ENCODE peak calls at places on chromosomes 3 and 15, in ten cellular contexts. One of them, this sample, is unnamed.

GRCh38 chr3:52231502-52232278 is 6.2 kb upstream of the TLR9 start:
- DNase-seq in stimulated activated CD4-positive, alpha-beta T cell treated with anti-CD3 and anti-CD28 coated beads, Interleukin-1b, Interleukin-23, amount 100 ng/mL, for 24 hours: peak
- DNase-seq in NCI-H1417: no peak
- DNase-seq in hypothalamus: no peak
- DNase-seq in tibial artery: no peak
- DNase-seq in upper lobe of right lung: peak
- DNase-seq in ovary: peak
- DNase-seq in cardiac muscle cell: peak
- DNase-seq in activated CD8-positive, alpha-beta memory T cell treated with anti-CD3 and anti-CD28 coated beads for 4 hours: peak
- DNase-seq in GM03348: peak
- DNase-seq in this sample: no peak

GRCh38 chr3:18556503-18556902 is 131.4 kb upstream of the SATB1 start:
- DNase-seq in activated CD8-positive, alpha-beta memory T cell treated with anti-CD3 and anti-CD28 coated beads for 4 hours: peak
- DNase-seq in NCI-H1417: no peak
- DNase-seq in upper lobe of right lung: no peak
- DNase-seq in cardiac muscle cell: peak
- DNase-seq in GM03348: no peak
- DNase-seq in hypothalamus: no peak
- DNase-seq in tibial artery: no peak
- DNase-seq in ovary: no peak
- DNase-seq in stimulated activated CD4-positive, alpha-beta T cell treated with anti-CD3 and anti-CD28 coated beads, Interleukin-1b, Interleukin-23, amount 100 ng/mL, for 24 hours: peak
- DNase-seq in this sample: no peak

GRCh38 chr15:100740105-100740504 is 137.7 kb downstream of the ASB7 start:
- DNase-seq in stimulated activated CD4-positive, alpha-beta T cell treated with anti-CD3 and anti-CD28 coated beads, Interleukin-1b, Interleukin-23, amount 100 ng/mL, for 24 hours: no peak
- DNase-seq in cardiac muscle cell: peak
- DNase-seq in NCI-H1417: no peak
- DNase-seq in activated CD8-positive, alpha-beta memory T cell treated with anti-CD3 and anti-CD28 coated beads for 4 hours: no peak
- DNase-seq in ovary: no peak
- DNase-seq in tibial artery: no peak
- DNase-seq in hypothalamus: no peak
- DNase-seq in GM03348: no peak
- DNase-seq in upper lobe of right lung: no peak
- DNase-seq in this sample: no peak

GRCh38 chr3:171142985-171143384 is 116.5 kb upstream of the SLC2A2 start:
- DNase-seq in upper lobe of right lung: no peak
- DNase-seq in activated CD8-positive, alpha-beta memory T cell treated with anti-CD3 and anti-CD28 coated beads for 4 hours: no peak
- DNase-seq in cardiac muscle cell: peak
- DNase-seq in stimulated activated CD4-positive, alpha-beta T cell treated with anti-CD3 and anti-CD28 coated beads, Interleukin-1b, Interleukin-23, amount 100 ng/mL, for 24 hours: no peak
- DNase-seq in hypothalamus: no peak
- DNase-seq in tibial artery: no peak
- DNase-seq in NCI-H1417: peak
- DNase-seq in GM03348: peak
- DNase-seq in ovary: no peak
- DNase-seq in this sample: no peak

GRCh38 chr3:39138804-39139415 is 14.5 kb downstream of the CSRNP1 start:
- DNase-seq in GM03348: peak
- DNase-seq in stimulated activated CD4-positive, alpha-beta T cell treated with anti-CD3 and anti-CD28 coated beads, Interleukin-1b, Interleukin-23, amount 100 ng/mL, for 24 hours: no peak
- DNase-seq in cardiac muscle cell: peak
- DNase-seq in ovary: peak
- DNase-seq in hypothalamus: no peak
- DNase-seq in activated CD8-positive, alpha-beta memory T cell treated with anti-CD3 and anti-CD28 coated beads for 4 hours: no peak
- DNase-seq in upper lobe of right lung: no peak
- DNase-seq in tibial artery: peak
- DNase-seq in NCI-H1417: no peak
- DNase-seq in this sample: no peak

GRCh38 chr3:112109313-112109712 is 23.1 kb downstream of the C3orf52 start:
- DNase-seq in cardiac muscle cell: no peak
- DNase-seq in upper lobe of right lung: no peak
- DNase-seq in stimulated activated CD4-positive, alpha-beta T cell treated with anti-CD3 and anti-CD28 coated beads, Interleukin-1b, Interleukin-23, amount 100 ng/mL, for 24 hours: no peak
- DNase-seq in GM03348: no peak
- DNase-seq in activated CD8-positive, alpha-beta memory T cell treated with anti-CD3 and anti-CD28 coated beads for 4 hours: no peak
- DNase-seq in ovary: no peak
- DNase-seq in tibial artery: no peak
- DNase-seq in NCI-H1417: peak
- DNase-seq in hypothalamus: no peak
- DNase-seq in this sample: no peak

GRCh38 chr3:69180869-69181591 is 58.6 kb upstream of the LMOD3 start:
- DNase-seq in activated CD8-positive, alpha-beta memory T cell treated with anti-CD3 and anti-CD28 coated beads for 4 hours: no peak
- DNase-seq in NCI-H1417: no peak
- DNase-seq in stimulated activated CD4-positive, alpha-beta T cell treated with anti-CD3 and anti-CD28 coated beads, Interleukin-1b, Interleukin-23, amount 100 ng/mL, for 24 hours: no peak
- DNase-seq in GM03348: no peak
- DNase-seq in hypothalamus: no peak
- DNase-seq in ovary: no peak
- DNase-seq in cardiac muscle cell: no peak
- DNase-seq in upper lobe of right lung: no peak
- DNase-seq in tibial artery: no peak
- DNase-seq in this sample: no peak

GRCh38 chr3:111246967-111247760 is 175.5 kb downstream of the NECTIN3 start:
- DNase-seq in stimulated activated CD4-positive, alpha-beta T cell treated with anti-CD3 and anti-CD28 coated beads, Interleukin-1b, Interleukin-23, amount 100 ng/mL, for 24 hours: no peak
- DNase-seq in activated CD8-positive, alpha-beta memory T cell treated with anti-CD3 and anti-CD28 coated beads for 4 hours: no peak
- DNase-seq in tibial artery: no peak
- DNase-seq in GM03348: peak
- DNase-seq in hypothalamus: no peak
- DNase-seq in cardiac muscle cell: peak
- DNase-seq in ovary: no peak
- DNase-seq in upper lobe of right lung: no peak
- DNase-seq in NCI-H1417: peak
- DNase-seq in this sample: no peak

GRCh38 chr3:5349343-5349742 is 161.8 kb downstream of the EDEM1 start:
- DNase-seq in cardiac muscle cell: no peak
- DNase-seq in ovary: no peak
- DNase-seq in tibial artery: no peak
- DNase-seq in activated CD8-positive, alpha-beta memory T cell treated with anti-CD3 and anti-CD28 coated beads for 4 hours: no peak
- DNase-seq in hypothalamus: no peak
- DNase-seq in GM03348: no peak
- DNase-seq in NCI-H1417: no peak
- DNase-seq in stimulated activated CD4-positive, alpha-beta T cell treated with anti-CD3 and anti-CD28 coated beads, Interleukin-1b, Interleukin-23, amount 100 ng/mL, for 24 hours: no peak
- DNase-seq in upper lobe of right lung: no peak
- DNase-seq in this sample: no peak

GRCh38 chr3:112074616-112075497 is 11.3 kb upstream of the C3orf52 start:
- DNase-seq in stimulated activated CD4-positive, alpha-beta T cell treated with anti-CD3 and anti-CD28 coated beads, Interleukin-1b, Interleukin-23, amount 100 ng/mL, for 24 hours: no peak
- DNase-seq in ovary: no peak
- DNase-seq in GM03348: peak
- DNase-seq in upper lobe of right lung: peak
- DNase-seq in cardiac muscle cell: peak
- DNase-seq in hypothalamus: no peak
- DNase-seq in tibial artery: no peak
- DNase-seq in NCI-H1417: peak
- DNase-seq in activated CD8-positive, alpha-beta memory T cell treated with anti-CD3 and anti-CD28 coated beads for 4 hours: no peak
- DNase-seq in this sample: no peak

GRCh38 chr15:75022808-75023193 is 589 bp upstream of the PPCDC start:
- DNase-seq in activated CD8-positive, alpha-beta memory T cell treated with anti-CD3 and anti-CD28 coated beads for 4 hours: no peak
- DNase-seq in ovary: no peak
- DNase-seq in NCI-H1417: no peak
- DNase-seq in tibial artery: no peak
- DNase-seq in cardiac muscle cell: no peak
- DNase-seq in hypothalamus: no peak
- DNase-seq in GM03348: no peak
- DNase-seq in stimulated activated CD4-positive, alpha-beta T cell treated with anti-CD3 and anti-CD28 coated beads, Interleukin-1b, Interleukin-23, amount 100 ng/mL, for 24 hours: no peak
- DNase-seq in upper lobe of right lung: no peak
- DNase-seq in this sample: no peak

GRCh38 chr3:133851266-133851906 is 44.3 kb downstream of the RAB6B start:
- DNase-seq in hypothalamus: no peak
- DNase-seq in ovary: no peak
- DNase-seq in cardiac muscle cell: no peak
- DNase-seq in stimulated activated CD4-positive, alpha-beta T cell treated with anti-CD3 and anti-CD28 coated beads, Interleukin-1b, Interleukin-23, amount 100 ng/mL, for 24 hours: no peak
- DNase-seq in GM03348: no peak
- DNase-seq in upper lobe of right lung: peak
- DNase-seq in activated CD8-positive, alpha-beta memory T cell treated with anti-CD3 and anti-CD28 coated beads for 4 hours: no peak
- DNase-seq in NCI-H1417: no peak
- DNase-seq in tibial artery: no peak
- DNase-seq in this sample: no peak

GRCh38 chr3:44932271-44932670 is 43.7 kb downstream of the ZDHHC3 start:
- DNase-seq in ovary: no peak
- DNase-seq in tibial artery: no peak
- DNase-seq in upper lobe of right lung: no peak
- DNase-seq in NCI-H1417: no peak
- DNase-seq in stimulated activated CD4-positive, alpha-beta T cell treated with anti-CD3 and anti-CD28 coated beads, Interleukin-1b, Interleukin-23, amount 100 ng/mL, for 24 hours: no peak
- DNase-seq in cardiac muscle cell: no peak
- DNase-seq in activated CD8-positive, alpha-beta memory T cell treated with anti-CD3 and anti-CD28 coated beads for 4 hours: no peak
- DNase-seq in hypothalamus: no peak
- DNase-seq in GM03348: no peak
- DNase-seq in this sample: no peak

GRCh38 chr3:53834429-53835095 is 11.7 kb downstream of the CHDH start:
- DNase-seq in activated CD8-positive, alpha-beta memory T cell treated with anti-CD3 and anti-CD28 coated beads for 4 hours: no peak
- DNase-seq in hypothalamus: no peak
- DNase-seq in cardiac muscle cell: no peak
- DNase-seq in upper lobe of right lung: no peak
- DNase-seq in stimulated activated CD4-positive, alpha-beta T cell treated with anti-CD3 and anti-CD28 coated beads, Interleukin-1b, Interleukin-23, amount 100 ng/mL, for 24 hours: no peak
- DNase-seq in tibial artery: peak
- DNase-seq in NCI-H1417: no peak
- DNase-seq in GM03348: no peak
- DNase-seq in ovary: no peak
- DNase-seq in this sample: no peak

GRCh38 chr15:33443699-33444098 is 132.9 kb downstream of the RYR3 start:
- DNase-seq in tibial artery: no peak
- DNase-seq in stimulated activated CD4-positive, alpha-beta T cell treated with anti-CD3 and anti-CD28 coated beads, Interleukin-1b, Interleukin-23, amount 100 ng/mL, for 24 hours: no peak
- DNase-seq in activated CD8-positive, alpha-beta memory T cell treated with anti-CD3 and anti-CD28 coated beads for 4 hours: no peak
- DNase-seq in GM03348: no peak
- DNase-seq in NCI-H1417: peak
- DNase-seq in ovary: no peak
- DNase-seq in upper lobe of right lung: no peak
- DNase-seq in hypothalamus: no peak
- DNase-seq in cardiac muscle cell: no peak
- DNase-seq in this sample: no peak

GRCh38 chr3:57434041-57434440 is 110.1 kb downstream of the DNAH12 start:
- DNase-seq in GM03348: peak
- DNase-seq in upper lobe of right lung: no peak
- DNase-seq in stimulated activated CD4-positive, alpha-beta T cell treated with anti-CD3 and anti-CD28 coated beads, Interleukin-1b, Interleukin-23, amount 100 ng/mL, for 24 hours: no peak
- DNase-seq in NCI-H1417: peak
- DNase-seq in tibial artery: no peak
- DNase-seq in cardiac muscle cell: peak
- DNase-seq in hypothalamus: no peak
- DNase-seq in activated CD8-positive, alpha-beta memory T cell treated with anti-CD3 and anti-CD28 coated beads for 4 hours: no peak
- DNase-seq in ovary: no peak
- DNase-seq in this sample: no peak

GRCh38 chr15:31330111-31330785 is 3.6 kb downstream of the KLF13 start:
- DNase-seq in GM03348: no peak
- DNase-seq in stimulated activated CD4-positive, alpha-beta T cell treated with anti-CD3 and anti-CD28 coated beads, Interleukin-1b, Interleukin-23, amount 100 ng/mL, for 24 hours: no peak
- DNase-seq in activated CD8-positive, alpha-beta memory T cell treated with anti-CD3 and anti-CD28 coated beads for 4 hours: no peak
- DNase-seq in tibial artery: no peak
- DNase-seq in ovary: no peak
- DNase-seq in upper lobe of right lung: peak
- DNase-seq in NCI-H1417: no peak
- DNase-seq in hypothalamus: no peak
- DNase-seq in cardiac muscle cell: no peak
- DNase-seq in this sample: no peak

GRCh38 chr3:21942328-21942727 is 191.3 kb upstream of the ZNF385D start:
- DNase-seq in upper lobe of right lung: no peak
- DNase-seq in stimulated activated CD4-positive, alpha-beta T cell treated with anti-CD3 and anti-CD28 coated beads, Interleukin-1b, Interleukin-23, amount 100 ng/mL, for 24 hours: no peak
- DNase-seq in ovary: no peak
- DNase-seq in GM03348: peak
- DNase-seq in cardiac muscle cell: peak
- DNase-seq in activated CD8-positive, alpha-beta memory T cell treated with anti-CD3 and anti-CD28 coated beads for 4 hours: no peak
- DNase-seq in NCI-H1417: peak
- DNase-seq in tibial artery: no peak
- DNase-seq in hypothalamus: no peak
- DNase-seq in this sample: no peak